ENCODE peak calls at places on chromosomes 3 and 15, in four cellular contexts. X is effector memory CD4-positive, alpha-beta T cell; Y is thyroid gland; S is IMR-90. M is an unnamed sample.

GRCh38 chr3:67291287-67292252 is 293.5 kb downstream of the KBTBD8 start:
- DNase-seq in X (no peak), Y (no peak), S (no peak), M (no peak)

GRCh38 chr3:50567386-50568182 is at the start of gene C3orf18:
- DNase-seq in X (peak; percentile 88), Y (peak; percentile 95), S (peak; percentile 86), M (peak; percentile 95)

GRCh38 chr3:136659253-136659652 is 92.9 kb downstream of the STAG1 start:
- DNase-seq in X (no peak), Y (peak; percentile 40), S (peak; percentile 87), M (no peak)

GRCh38 chr3:106018111-106018510 is 149.3 kb upstream of the CBLB start:
- DNase-seq in X (no peak), Y (no peak), S (no peak), M (no peak)

GRCh38 chr3:144272715-144273114 is 301.1 kb downstream of the DIPK2A start:
- DNase-seq in X (no peak), Y (peak; percentile 69), S (no peak), M (no peak)

GRCh38 chr15:31328425-31328998 is 1.9 kb downstream of the KLF13 start:
- DNase-seq in X (peak; percentile 55), Y (peak; percentile 81), S (peak; percentile 49), M (peak; percentile 71)

GRCh38 chr3:150110097-150110496 is 139.4 kb upstream of the PFN2 start:
- DNase-seq in X (no peak), Y (no peak), S (no peak), M (no peak)

GRCh38 chr15:39313467-39313866 is 267.4 kb upstream of the THBS1 start:
- DNase-seq in X (no peak), Y (no peak), S (no peak), M (no peak)

GRCh38 chr15:73923488-73924164 is 2.6 kb upstream of the LOXL1 start:
- DNase-seq in X (no peak), Y (no peak), S (no peak), M (no peak)
- H3K4me3 ChIP-seq in X (no peak overlapping the region), Y (no peak overlapping the region), S (no peak overlapping the region), M (no peak overlapping the region)

DNA sequence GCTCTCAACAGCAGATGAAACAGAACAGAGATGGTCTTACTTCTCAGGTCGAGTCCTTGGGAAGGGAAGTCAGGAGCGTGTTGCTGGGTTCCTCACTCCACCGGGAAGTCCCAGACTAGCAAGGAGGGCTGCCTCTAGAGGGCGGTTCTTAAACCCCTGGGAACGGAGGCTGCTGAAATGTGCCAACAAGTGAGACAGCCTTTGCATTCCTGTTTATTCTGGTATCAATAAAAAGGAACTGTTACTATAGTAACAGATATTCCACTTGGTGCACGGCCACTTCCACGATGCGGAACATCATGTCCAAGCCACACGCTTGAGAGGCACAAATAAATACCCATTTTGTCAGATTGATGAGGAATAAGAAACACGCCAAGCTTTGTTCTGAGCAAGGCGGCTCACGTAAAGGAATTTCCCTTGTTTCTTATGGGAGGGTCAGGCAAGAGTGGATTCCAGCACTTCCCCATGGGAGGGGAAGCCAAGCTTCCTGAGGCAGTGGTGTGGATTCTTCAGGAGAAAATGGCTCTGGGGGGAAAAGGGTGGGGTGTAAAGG is at the start of gene FAM107A:
- DNase-seq in X (no peak), Y (peak; percentile 67), S (peak; percentile 49), M (peak; percentile 62)
- H3K4me3 ChIP-seq in X (no peak within 1 kb of the TSS), Y (peak within 1 kb of the TSS; percentile 17), S (no peak within 1 kb of the TSS), M (peak within 1 kb of the TSS; percentile 13)

GRCh38 chr3:16058511-16058910 is 116.0 kb upstream of the GALNT15 start:
- DNase-seq in X (no peak), Y (no peak), S (peak; percentile 60), M (no peak)
- H3K4me3 ChIP-seq in X (no peak overlapping the region), Y (no peak overlapping the region), S (no peak overlapping the region), M (no peak overlapping the region)

GRCh38 chr15:89104172-89104564 is 15.9 kb downstream of the ABHD2 start:
- DNase-seq in X (no peak), Y (no peak), S (peak; percentile 29), M (peak; percentile 43)
- H3K4me3 ChIP-seq in X (no peak overlapping the region), Y (no peak overlapping the region), S (no peak overlapping the region), M (no peak overlapping the region)

DNA sequence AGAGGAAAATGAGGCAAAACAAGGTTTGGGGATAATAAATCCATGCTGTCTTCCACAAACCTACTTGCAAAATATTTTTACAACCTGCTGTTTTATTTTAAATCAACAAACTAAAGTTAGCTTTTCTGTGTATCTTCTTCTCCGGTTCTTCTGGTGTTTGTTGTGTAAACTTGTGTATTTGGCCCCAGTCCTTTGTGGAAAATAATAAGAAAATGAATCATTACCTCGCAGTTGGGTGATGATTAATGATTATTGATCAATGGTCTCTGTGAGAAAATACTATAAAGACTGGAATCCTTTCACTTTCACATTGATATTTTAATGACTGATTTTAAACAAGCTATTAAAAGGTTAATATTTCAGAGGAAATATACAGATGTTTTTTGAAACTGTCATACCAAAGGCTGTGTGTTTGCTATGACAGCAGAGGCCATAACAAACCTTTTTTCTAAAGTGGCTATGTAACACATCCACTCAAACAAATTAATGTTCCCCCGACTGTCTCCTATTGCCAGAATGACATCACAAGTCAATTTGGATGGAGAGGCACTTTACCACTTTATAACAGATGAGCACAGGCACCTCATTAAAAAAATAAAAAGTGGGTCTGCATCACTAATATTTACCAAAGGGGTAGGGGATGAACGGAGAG is 152.5 kb downstream of the MEX3B start:
- DNase-seq in X (no peak), Y (no peak), S (no peak), M (no peak)
- H3K4me3 ChIP-seq in X (no peak overlapping the region), Y (no peak overlapping the region), S (no peak overlapping the region), M (no peak overlapping the region)

GRCh38 chr3:73622135-73622534 is 2.6 kb downstream of the PDZRN3 start:
- DNase-seq in X (no peak), Y (no peak), S (peak; percentile 47), M (no peak)
- H3K4me3 ChIP-seq in X (no peak overlapping the region), Y (no peak overlapping the region), S (peak overlapping the region; percentile 71), M (peak overlapping the region; percentile 72)